ENCODE peak calls at places on chromosomes 5 and 9, in eight cellular contexts. One of them, this sample, is unnamed.

GRCh38 chr5:171201285-171201684 is 107.8 kb upstream of the TLX3 start:
- DNase-seq in natural killer cell: no peak
- DNase-seq in stimulated activated CD4-positive, alpha-beta T cell treated with anti-CD3 and anti-CD28 coated beads, Interleukin-15, amount 100 ng/mL, for 1 hour: no peak
- DNase-seq in head of caudate nucleus: no peak
- DNase-seq in body of pancreas: no peak
- DNase-seq in H9: no peak
- DNase-seq in posterior vena cava: no peak
- DNase-seq in dorsolateral prefrontal cortex: no peak
- DNase-seq in this sample: no peak

GRCh38 chr9:104863180-104863883 is 64.6 kb downstream of the ABCA1 start:
- DNase-seq in dorsolateral prefrontal cortex: no peak
- DNase-seq in natural killer cell: peak
- DNase-seq in posterior vena cava: peak
- DNase-seq in H9: peak
- DNase-seq in body of pancreas: peak
- DNase-seq in stimulated activated CD4-positive, alpha-beta T cell treated with anti-CD3 and anti-CD28 coated beads, Interleukin-15, amount 100 ng/mL, for 1 hour: peak
- DNase-seq in head of caudate nucleus: peak
- DNase-seq in this sample: peak

GRCh38 chr9:131410051-131410491 is 16.2 kb downstream of the PRRC2B start:
- DNase-seq in dorsolateral prefrontal cortex: no peak
- DNase-seq in head of caudate nucleus: no peak
- DNase-seq in stimulated activated CD4-positive, alpha-beta T cell treated with anti-CD3 and anti-CD28 coated beads, Interleukin-15, amount 100 ng/mL, for 1 hour: no peak
- DNase-seq in natural killer cell: no peak
- DNase-seq in body of pancreas: no peak
- DNase-seq in H9: no peak
- DNase-seq in posterior vena cava: no peak
- DNase-seq in this sample: no peak

GRCh38 chr5:135657536-135658307 is 78.9 kb upstream of the CXCL14 start:
- DNase-seq in body of pancreas: no peak
- DNase-seq in natural killer cell: no peak
- DNase-seq in head of caudate nucleus: no peak
- DNase-seq in H9: no peak
- DNase-seq in stimulated activated CD4-positive, alpha-beta T cell treated with anti-CD3 and anti-CD28 coated beads, Interleukin-15, amount 100 ng/mL, for 1 hour: no peak
- DNase-seq in dorsolateral prefrontal cortex: no peak
- DNase-seq in posterior vena cava: no peak
- DNase-seq in this sample: no peak

GRCh38 chr9:133701321-133701980 is 36.7 kb downstream of the SARDH start:
- DNase-seq in stimulated activated CD4-positive, alpha-beta T cell treated with anti-CD3 and anti-CD28 coated beads, Interleukin-15, amount 100 ng/mL, for 1 hour: peak
- DNase-seq in body of pancreas: no peak
- DNase-seq in head of caudate nucleus: peak
- DNase-seq in posterior vena cava: peak
- DNase-seq in H9: no peak
- DNase-seq in natural killer cell: no peak
- DNase-seq in dorsolateral prefrontal cortex: peak
- DNase-seq in this sample: no peak

GRCh38 chr9:21576331-21577189 is 94.4 kb upstream of the IFNE start:
- DNase-seq in H9: no peak
- DNase-seq in natural killer cell: no peak
- DNase-seq in head of caudate nucleus: peak
- DNase-seq in stimulated activated CD4-positive, alpha-beta T cell treated with anti-CD3 and anti-CD28 coated beads, Interleukin-15, amount 100 ng/mL, for 1 hour: peak
- DNase-seq in posterior vena cava: no peak
- DNase-seq in body of pancreas: no peak
- DNase-seq in dorsolateral prefrontal cortex: no peak
- DNase-seq in this sample: peak

GRCh38 chr9:98792096-98792490 is 4.3 kb downstream of the ANKS6 start:
- DNase-seq in H9: no peak
- DNase-seq in posterior vena cava: peak
- DNase-seq in body of pancreas: no peak
- DNase-seq in head of caudate nucleus: no peak
- DNase-seq in natural killer cell: no peak
- DNase-seq in stimulated activated CD4-positive, alpha-beta T cell treated with anti-CD3 and anti-CD28 coated beads, Interleukin-15, amount 100 ng/mL, for 1 hour: no peak
- DNase-seq in dorsolateral prefrontal cortex: no peak
- DNase-seq in this sample: no peak

GRCh38 chr5:138722518-138722917 is 30.7 kb upstream of the CTNNA1 start:
- DNase-seq in head of caudate nucleus: no peak
- DNase-seq in posterior vena cava: no peak
- DNase-seq in H9: peak
- DNase-seq in natural killer cell: no peak
- DNase-seq in body of pancreas: no peak
- DNase-seq in dorsolateral prefrontal cortex: no peak
- DNase-seq in stimulated activated CD4-positive, alpha-beta T cell treated with anti-CD3 and anti-CD28 coated beads, Interleukin-15, amount 100 ng/mL, for 1 hour: no peak
- DNase-seq in this sample: peak

GRCh38 chr9:99158629-99159028 is 53.7 kb downstream of the TGFBR1 start:
- DNase-seq in body of pancreas: no peak
- DNase-seq in posterior vena cava: no peak
- DNase-seq in stimulated activated CD4-positive, alpha-beta T cell treated with anti-CD3 and anti-CD28 coated beads, Interleukin-15, amount 100 ng/mL, for 1 hour: no peak
- DNase-seq in H9: no peak
- DNase-seq in natural killer cell: no peak
- DNase-seq in head of caudate nucleus: no peak
- DNase-seq in dorsolateral prefrontal cortex: no peak
- DNase-seq in this sample: no peak

GRCh38 chr9:114275246-114275994 is 47.5 kb upstream of the ORM1 start:
- DNase-seq in posterior vena cava: peak
- DNase-seq in head of caudate nucleus: no peak
- DNase-seq in dorsolateral prefrontal cortex: peak
- DNase-seq in stimulated activated CD4-positive, alpha-beta T cell treated with anti-CD3 and anti-CD28 coated beads, Interleukin-15, amount 100 ng/mL, for 1 hour: no peak
- DNase-seq in natural killer cell: no peak
- DNase-seq in body of pancreas: no peak
- DNase-seq in H9: peak
- DNase-seq in this sample: peak

GRCh38 chr9:89317282-89317681 is 1.0 kb upstream of the SECISBP2 start:
- DNase-seq in H9: no peak
- DNase-seq in posterior vena cava: no peak
- DNase-seq in head of caudate nucleus: no peak
- DNase-seq in natural killer cell: no peak
- DNase-seq in body of pancreas: no peak
- DNase-seq in dorsolateral prefrontal cortex: no peak
- DNase-seq in stimulated activated CD4-positive, alpha-beta T cell treated with anti-CD3 and anti-CD28 coated beads, Interleukin-15, amount 100 ng/mL, for 1 hour: no peak
- DNase-seq in this sample: no peak

GRCh38 chr5:142425286-142426065 is 100.7 kb upstream of the SPRY4 start:
- DNase-seq in dorsolateral prefrontal cortex: no peak
- DNase-seq in natural killer cell: no peak
- DNase-seq in head of caudate nucleus: no peak
- DNase-seq in posterior vena cava: no peak
- DNase-seq in stimulated activated CD4-positive, alpha-beta T cell treated with anti-CD3 and anti-CD28 coated beads, Interleukin-15, amount 100 ng/mL, for 1 hour: no peak
- DNase-seq in H9: no peak
- DNase-seq in body of pancreas: no peak
- DNase-seq in this sample: peak

GRCh38 chr9:116504893-116505480 is 182.1 kb upstream of the TRIM32 start:
- DNase-seq in body of pancreas: no peak
- DNase-seq in head of caudate nucleus: no peak
- DNase-seq in natural killer cell: no peak
- DNase-seq in stimulated activated CD4-positive, alpha-beta T cell treated with anti-CD3 and anti-CD28 coated beads, Interleukin-15, amount 100 ng/mL, for 1 hour: no peak
- DNase-seq in H9: no peak
- DNase-seq in dorsolateral prefrontal cortex: no peak
- DNase-seq in posterior vena cava: no peak
- DNase-seq in this sample: no peak

GRCh38 chr5:92119110-92119509 is 736.0 kb upstream of the ARRDC3 start:
- DNase-seq in body of pancreas: no peak
- DNase-seq in H9: no peak
- DNase-seq in natural killer cell: no peak
- DNase-seq in head of caudate nucleus: no peak
- DNase-seq in stimulated activated CD4-positive, alpha-beta T cell treated with anti-CD3 and anti-CD28 coated beads, Interleukin-15, amount 100 ng/mL, for 1 hour: no peak
- DNase-seq in posterior vena cava: no peak
- DNase-seq in dorsolateral prefrontal cortex: no peak
- DNase-seq in this sample: peak

GRCh38 chr9:119836036-119836435 is 466.8 kb upstream of the BRINP1 start:
- DNase-seq in natural killer cell: no peak
- DNase-seq in dorsolateral prefrontal cortex: no peak
- DNase-seq in head of caudate nucleus: no peak
- DNase-seq in posterior vena cava: no peak
- DNase-seq in stimulated activated CD4-positive, alpha-beta T cell treated with anti-CD3 and anti-CD28 coated beads, Interleukin-15, amount 100 ng/mL, for 1 hour: no peak
- DNase-seq in body of pancreas: no peak
- DNase-seq in H9: no peak
- DNase-seq in this sample: peak

GRCh38 chr5:180114304-180115003 is 42.9 kb upstream of the RNF130 start:
- DNase-seq in natural killer cell: no peak
- DNase-seq in head of caudate nucleus: no peak
- DNase-seq in posterior vena cava: peak
- DNase-seq in body of pancreas: no peak
- DNase-seq in H9: no peak
- DNase-seq in dorsolateral prefrontal cortex: peak
- DNase-seq in stimulated activated CD4-positive, alpha-beta T cell treated with anti-CD3 and anti-CD28 coated beads, Interleukin-15, amount 100 ng/mL, for 1 hour: no peak
- DNase-seq in this sample: no peak

GRCh38 chr5:156380846-156381245 is 53.9 kb downstream of the SGCD start:
- DNase-seq in body of pancreas: no peak
- DNase-seq in posterior vena cava: no peak
- DNase-seq in H9: no peak
- DNase-seq in head of caudate nucleus: no peak
- DNase-seq in dorsolateral prefrontal cortex: no peak
- DNase-seq in natural killer cell: no peak
- DNase-seq in stimulated activated CD4-positive, alpha-beta T cell treated with anti-CD3 and anti-CD28 coated beads, Interleukin-15, amount 100 ng/mL, for 1 hour: no peak
- DNase-seq in this sample: no peak

GRCh38 chr9:113558632-113559502 is 95.3 kb downstream of the RGS3 start:
- DNase-seq in body of pancreas: peak
- DNase-seq in stimulated activated CD4-positive, alpha-beta T cell treated with anti-CD3 and anti-CD28 coated beads, Interleukin-15, amount 100 ng/mL, for 1 hour: no peak
- DNase-seq in H9: no peak
- DNase-seq in dorsolateral prefrontal cortex: peak
- DNase-seq in natural killer cell: no peak
- DNase-seq in posterior vena cava: peak
- DNase-seq in head of caudate nucleus: peak
- DNase-seq in this sample: peak

GRCh38 chr9:2622361-2623045 is 916 bp downstream of the VLDLR start:
- DNase-seq in H9: peak
- DNase-seq in dorsolateral prefrontal cortex: peak
- DNase-seq in posterior vena cava: peak
- DNase-seq in stimulated activated CD4-positive, alpha-beta T cell treated with anti-CD3 and anti-CD28 coated beads, Interleukin-15, amount 100 ng/mL, for 1 hour: peak
- DNase-seq in head of caudate nucleus: peak
- DNase-seq in natural killer cell: peak
- DNase-seq in body of pancreas: peak
- DNase-seq in this sample: peak

GRCh38 chr5:150497274-150497988 is 10.5 kb upstream of the NDST1 start:
- DNase-seq in H9: no peak
- DNase-seq in posterior vena cava: peak
- DNase-seq in stimulated activated CD4-positive, alpha-beta T cell treated with anti-CD3 and anti-CD28 coated beads, Interleukin-15, amount 100 ng/mL, for 1 hour: no peak
- DNase-seq in head of caudate nucleus: peak
- DNase-seq in dorsolateral prefrontal cortex: peak
- DNase-seq in natural killer cell: no peak
- DNase-seq in body of pancreas: peak
- DNase-seq in this sample: no peak

GRCh38 chr9:101566904-101567724 is 27.7 kb downstream of the PPP3R2 start:
- DNase-seq in H9: no peak
- DNase-seq in natural killer cell: no peak
- DNase-seq in dorsolateral prefrontal cortex: no peak
- DNase-seq in stimulated activated CD4-positive, alpha-beta T cell treated with anti-CD3 and anti-CD28 coated beads, Interleukin-15, amount 100 ng/mL, for 1 hour: no peak
- DNase-seq in posterior vena cava: no peak
- DNase-seq in body of pancreas: peak
- DNase-seq in head of caudate nucleus: no peak
- DNase-seq in this sample: peak

GRCh38 chr5:109682383-109682782 is 7.3 kb upstream of the MAN2A1 start:
- DNase-seq in dorsolateral prefrontal cortex: no peak
- DNase-seq in body of pancreas: no peak
- DNase-seq in head of caudate nucleus: no peak
- DNase-seq in stimulated activated CD4-positive, alpha-beta T cell treated with anti-CD3 and anti-CD28 coated beads, Interleukin-15, amount 100 ng/mL, for 1 hour: no peak
- DNase-seq in natural killer cell: no peak
- DNase-seq in posterior vena cava: no peak
- DNase-seq in H9: no peak
- DNase-seq in this sample: no peak

GRCh38 chr9:110444911-110445310 is 107.2 kb upstream of the TXNDC8 start:
- DNase-seq in posterior vena cava: no peak
- DNase-seq in dorsolateral prefrontal cortex: no peak
- DNase-seq in stimulated activated CD4-positive, alpha-beta T cell treated with anti-CD3 and anti-CD28 coated beads, Interleukin-15, amount 100 ng/mL, for 1 hour: no peak
- DNase-seq in head of caudate nucleus: no peak
- DNase-seq in H9: no peak
- DNase-seq in body of pancreas: no peak
- DNase-seq in natural killer cell: no peak
- DNase-seq in this sample: no peak

GRCh38 chr9:94668424-94668916 is 29.2 kb upstream of the FBP1 start:
- DNase-seq in head of caudate nucleus: no peak
- DNase-seq in dorsolateral prefrontal cortex: no peak
- DNase-seq in body of pancreas: no peak
- DNase-seq in H9: no peak
- DNase-seq in natural killer cell: no peak
- DNase-seq in stimulated activated CD4-positive, alpha-beta T cell treated with anti-CD3 and anti-CD28 coated beads, Interleukin-15, amount 100 ng/mL, for 1 hour: no peak
- DNase-seq in posterior vena cava: no peak
- DNase-seq in this sample: no peak

GRCh38 chr5:66223637-66224036 is 79.5 kb downstream of the SREK1 start:
- DNase-seq in stimulated activated CD4-positive, alpha-beta T cell treated with anti-CD3 and anti-CD28 coated beads, Interleukin-15, amount 100 ng/mL, for 1 hour: no peak
- DNase-seq in H9: no peak
- DNase-seq in natural killer cell: no peak
- DNase-seq in posterior vena cava: no peak
- DNase-seq in dorsolateral prefrontal cortex: no peak
- DNase-seq in head of caudate nucleus: peak
- DNase-seq in body of pancreas: no peak
- DNase-seq in this sample: peak

GRCh38 chr5:138128344-138128743 is 10.9 kb downstream of the NME5 start:
- DNase-seq in natural killer cell: no peak
- DNase-seq in body of pancreas: no peak
- DNase-seq in head of caudate nucleus: no peak
- DNase-seq in dorsolateral prefrontal cortex: no peak
- DNase-seq in H9: no peak
- DNase-seq in stimulated activated CD4-positive, alpha-beta T cell treated with anti-CD3 and anti-CD28 coated beads, Interleukin-15, amount 100 ng/mL, for 1 hour: no peak
- DNase-seq in posterior vena cava: no peak
- DNase-seq in this sample: no peak

GRCh38 chr5:151670074-151670686 is 16.5 kb downstream of the SPARC start:
- DNase-seq in stimulated activated CD4-positive, alpha-beta T cell treated with anti-CD3 and anti-CD28 coated beads, Interleukin-15, amount 100 ng/mL, for 1 hour: no peak
- DNase-seq in head of caudate nucleus: no peak
- DNase-seq in body of pancreas: no peak
- DNase-seq in dorsolateral prefrontal cortex: no peak
- DNase-seq in posterior vena cava: no peak
- DNase-seq in H9: no peak
- DNase-seq in natural killer cell: no peak
- DNase-seq in this sample: no peak

GRCh38 chr5:151151793-151152192 is 5.8 kb downstream of the ANXA6 start:
- DNase-seq in posterior vena cava: no peak
- DNase-seq in H9: no peak
- DNase-seq in body of pancreas: peak
- DNase-seq in head of caudate nucleus: no peak
- DNase-seq in stimulated activated CD4-positive, alpha-beta T cell treated with anti-CD3 and anti-CD28 coated beads, Interleukin-15, amount 100 ng/mL, for 1 hour: no peak
- DNase-seq in dorsolateral prefrontal cortex: no peak
- DNase-seq in natural killer cell: no peak
- DNase-seq in this sample: no peak

GRCh38 chr5:5141625-5142527 is 1.7 kb downstream of the ADAMTS16 start:
- DNase-seq in natural killer cell: no peak
- DNase-seq in posterior vena cava: no peak
- DNase-seq in H9: no peak
- DNase-seq in body of pancreas: peak
- DNase-seq in dorsolateral prefrontal cortex: no peak
- DNase-seq in head of caudate nucleus: peak
- DNase-seq in stimulated activated CD4-positive, alpha-beta T cell treated with anti-CD3 and anti-CD28 coated beads, Interleukin-15, amount 100 ng/mL, for 1 hour: no peak
- DNase-seq in this sample: peak

GRCh38 chr9:108634164-108634563 is 221.6 kb downstream of the ACTL7B start:
- DNase-seq in body of pancreas: no peak
- DNase-seq in stimulated activated CD4-positive, alpha-beta T cell treated with anti-CD3 and anti-CD28 coated beads, Interleukin-15, amount 100 ng/mL, for 1 hour: no peak
- DNase-seq in dorsolateral prefrontal cortex: no peak
- DNase-seq in posterior vena cava: no peak
- DNase-seq in head of caudate nucleus: no peak
- DNase-seq in H9: no peak
- DNase-seq in natural killer cell: no peak
- DNase-seq in this sample: no peak

GRCh38 chr5:88858392-88858791 is 24.6 kb downstream of the MEF2C start:
- DNase-seq in body of pancreas: no peak
- DNase-seq in stimulated activated CD4-positive, alpha-beta T cell treated with anti-CD3 and anti-CD28 coated beads, Interleukin-15, amount 100 ng/mL, for 1 hour: no peak
- DNase-seq in natural killer cell: no peak
- DNase-seq in H9: no peak
- DNase-seq in dorsolateral prefrontal cortex: no peak
- DNase-seq in head of caudate nucleus: no peak
- DNase-seq in posterior vena cava: no peak
- DNase-seq in this sample: no peak

GRCh38 chr9:20111173-20111843 is 322.5 kb upstream of the SLC24A2 start:
- DNase-seq in H9: no peak
- DNase-seq in natural killer cell: no peak
- DNase-seq in head of caudate nucleus: no peak
- DNase-seq in body of pancreas: no peak
- DNase-seq in dorsolateral prefrontal cortex: no peak
- DNase-seq in stimulated activated CD4-positive, alpha-beta T cell treated with anti-CD3 and anti-CD28 coated beads, Interleukin-15, amount 100 ng/mL, for 1 hour: no peak
- DNase-seq in posterior vena cava: no peak
- DNase-seq in this sample: no peak

GRCh38 chr5:119449882-119450281 is 2.4 kb upstream of the HSD17B4 start:
- DNase-seq in stimulated activated CD4-positive, alpha-beta T cell treated with anti-CD3 and anti-CD28 coated beads, Interleukin-15, amount 100 ng/mL, for 1 hour: no peak
- DNase-seq in head of caudate nucleus: no peak
- DNase-seq in dorsolateral prefrontal cortex: no peak
- DNase-seq in body of pancreas: no peak
- DNase-seq in H9: no peak
- DNase-seq in natural killer cell: no peak
- DNase-seq in posterior vena cava: no peak
- DNase-seq in this sample: no peak

GRCh38 chr5:119398713-119399492 is 43.1 kb downstream of the TNFAIP8 start:
- DNase-seq in dorsolateral prefrontal cortex: no peak
- DNase-seq in head of caudate nucleus: peak
- DNase-seq in stimulated activated CD4-positive, alpha-beta T cell treated with anti-CD3 and anti-CD28 coated beads, Interleukin-15, amount 100 ng/mL, for 1 hour: no peak
- DNase-seq in body of pancreas: peak
- DNase-seq in natural killer cell: no peak
- DNase-seq in posterior vena cava: peak
- DNase-seq in H9: no peak
- DNase-seq in this sample: no peak